ENCODE peak calls at places on chromosomes 12 and 14, in nine cellular contexts. P, H, V, N, F, B, G, Z and E are unnamed samples.

GRCh38 chr12:90652280-90652679 is 302.7 kb downstream of the CCER1 start:
- DNase-seq in P (no peak), H (no peak), V (no peak), N (no peak), F (no peak), B (no peak), G (no peak), Z (no peak), E (no peak)

GRCh38 chr14:92848941-92849340 is 54.8 kb downstream of the GOLGA5 start:
- DNase-seq in P (no peak), H (no peak), V (no peak), N (no peak), F (no peak), B (no peak), G (no peak), Z (no peak), E (peak; percentile 87)

GRCh38 chr12:79884401-79885006 is 50.4 kb downstream of the PPP1R12A start:
- DNase-seq in P (no peak), H (no peak), V (no peak), N (no peak), F (no peak), B (no peak), G (no peak), Z (no peak), E (no peak)

GRCh38 chr12:47777741-47778558 is 4.9 kb downstream of the SLC48A1 start:
- DNase-seq in P (no peak), H (no peak), V (no peak), N (no peak), F (no peak), B (no peak), G (no peak), Z (no peak), E (no peak)

GRCh38 chr12:89678225-89678624 is 30.4 kb downstream of the ATP2B1 start:
- DNase-seq in P (no peak), H (no peak), V (no peak), N (no peak), F (no peak), B (no peak), G (no peak), Z (no peak), E (no peak)

GRCh38 chr14:36315159-36315853 is 5.1 kb downstream of the MBIP start:
- DNase-seq in P (no peak), H (no peak), V (no peak), N (no peak), F (no peak), B (no peak), G (peak; percentile 36), Z (no peak), E (no peak)

GRCh38 chr12:11595080-11595479 is 54.4 kb upstream of the ETV6 start:
- DNase-seq in P (no peak), H (no peak), V (no peak), N (no peak), F (no peak), B (no peak), G (no peak), Z (no peak), E (no peak)

GRCh38 chr14:78164226-78164853 is 5.8 kb upstream of the NRXN3 start:
- DNase-seq in P (no peak), H (no peak), V (no peak), N (peak; percentile 51), F (no peak), B (peak; percentile 11), G (no peak), Z (no peak), E (peak; percentile 6)

GRCh38 chr14:70857499-70857895 is 48.2 kb upstream of the MAP3K9 start:
- DNase-seq in P (no peak), H (no peak), V (no peak), N (no peak), F (no peak), B (peak; percentile 69), G (no peak), Z (no peak), E (no peak)

GRCh38 chr12:14963520-14963919 is 2.1 kb upstream of the ARHGDIB start:
- DNase-seq in P (no peak), H (no peak), V (no peak), N (no peak), F (no peak), B (no peak), G (no peak), Z (no peak), E (no peak)

GRCh38 chr12:22880331-22880730 is 255.4 kb downstream of the ETNK1 start:
- DNase-seq in P (no peak), H (no peak), V (no peak), N (no peak), F (no peak), B (no peak), G (no peak), Z (no peak), E (no peak)

GRCh38 chr12:74317078-74317581 is 220.5 kb upstream of the ATXN7L3B start:
- DNase-seq in P (no peak), H (no peak), V (no peak), N (no peak), F (no peak), B (peak; percentile 59), G (no peak), Z (no peak), E (peak; percentile 65)

GRCh38 chr12:107760207-107760816 is 625 bp downstream of the PRDM4 start:
- DNase-seq in P (no peak), H (no peak), V (peak; percentile 24), N (peak; percentile 16), F (no peak), B (peak; percentile 51), G (no peak), Z (peak; percentile 65), E (peak; percentile 20)

GRCh38 chr12:11765817-11766794 is 116.6 kb downstream of the ETV6 start:
- DNase-seq in P (no peak), H (peak; percentile 18), V (peak; percentile 21), N (no peak), F (peak; percentile 59), B (peak; percentile 35), G (peak; percentile 39), Z (peak; percentile 79), E (no peak)

GRCh38 chr12:121438207-121438606 is 38.3 kb downstream of the RNF34 start:
- DNase-seq in P (no peak), H (no peak), V (no peak), N (no peak), F (no peak), B (no peak), G (no peak), Z (no peak), E (no peak)

GRCh38 chr12:116141110-116141832 is 136.2 kb downstream of the MED13L start:
- DNase-seq in P (no peak), H (no peak), V (no peak), N (no peak), F (no peak), B (peak; percentile 39), G (no peak), Z (no peak), E (no peak)

GRCh38 chr12:116612436-116612835 is 53.3 kb downstream of the MAP1LC3B2 start:
- DNase-seq in P (no peak), H (no peak), V (no peak), N (no peak), F (no peak), B (no peak), G (no peak), Z (no peak), E (no peak)

GRCh38 chr12:77214136-77214535 is 148.8 kb upstream of the E2F7 start:
- DNase-seq in P (no peak), H (no peak), V (no peak), N (no peak), F (no peak), B (peak; percentile 57), G (no peak), Z (no peak), E (no peak)

GRCh38 chr12:27595231-27595642 is 71.2 kb downstream of the PPFIBP1 start:
- DNase-seq in P (no peak), H (no peak), V (no peak), N (no peak), F (no peak), B (peak; percentile 49), G (no peak), Z (no peak), E (no peak)

GRCh38 chr12:26058308-26058707 is 66.5 kb downstream of the BHLHE41 start:
- DNase-seq in P (no peak), H (no peak), V (no peak), N (no peak), F (no peak), B (peak; percentile 17), G (no peak), Z (no peak), E (no peak)

GRCh38 chr14:44803239-44803905 is 158.4 kb downstream of the KLHL28 start:
- DNase-seq in P (no peak), H (no peak), V (no peak), N (no peak), F (peak; percentile 2), B (peak; percentile 67), G (no peak), Z (no peak), E (peak; percentile 47)

GRCh38 chr12:10397311-10397710 is 7.5 kb upstream of the KLRK1 start:
- DNase-seq in P (no peak), H (no peak), V (no peak), N (no peak), F (no peak), B (no peak), G (no peak), Z (no peak), E (no peak)

GRCh38 chr14:70190156-70190555 is 1.4 kb upstream of the SLC8A3 start:
- DNase-seq in P (no peak), H (no peak), V (no peak), N (no peak), F (no peak), B (no peak), G (no peak), Z (no peak), E (no peak)

GRCh38 chr12:48003226-48004038 is 844 bp downstream of the COL2A1 start:
- DNase-seq in P (no peak), H (no peak), V (no peak), N (peak; percentile 30), F (no peak), B (peak; percentile 7), G (no peak), Z (peak; percentile 50), E (no peak)

GRCh38 chr12:115726691-115727090 is 550.8 kb downstream of the MED13L start:
- DNase-seq in P (no peak), H (no peak), V (no peak), N (no peak), F (no peak), B (no peak), G (no peak), Z (no peak), E (no peak)